ENCODE peak calls at places on chromosomes 5 and 9, in six cellular contexts. H is A549, Y is Peyer's patch, J is SJSA1, R is adipocyte, P is right cardiac atrium. Z is an unnamed sample.

GRCh38 chr9:137064880-137065164 is 5.5 kb downstream of the SAPCD2 start:
- DNase-seq in H (no peak), Y (no peak), J (no peak), R (no peak), P (peak; percentile 63), Z (no peak)

GRCh38 chr5:142455856-142456255 is 131.0 kb upstream of the SPRY4 start:
- DNase-seq in H (no peak), Y (no peak), J (no peak), R (no peak), P (no peak), Z (no peak)

GRCh38 chr5:56415356-56415765 is 182.2 kb upstream of the ANKRD55 start:
- DNase-seq in H (peak; percentile 54), Y (peak; percentile 85), J (peak; percentile 59), R (peak; percentile 92), P (peak; percentile 66), Z (no peak)

GRCh38 chr9:115254781-115255180 is 136.8 kb upstream of the TNC start:
- DNase-seq in H (no peak), Y (no peak), J (no peak), R (no peak), P (no peak), Z (no peak)

GRCh38 chr9:108776920-108777650 is 78.7 kb downstream of the ACTL7B start:
- DNase-seq in H (no peak), Y (no peak), J (no peak), R (peak; percentile 40), P (no peak), Z (no peak)

GRCh38 chr9:132077881-132078280 is 1.8 kb downstream of the MED27 start:
- DNase-seq in H (no peak), Y (no peak), J (no peak), R (no peak), P (no peak), Z (no peak)

GRCh38 chr9:19286634-19287188 is 56.2 kb downstream of the DENND4C start:
- DNase-seq in H (peak; percentile 18), Y (no peak), J (no peak), R (no peak), P (no peak), Z (no peak)

GRCh38 chr5:169218862-169219261 is 82.1 kb downstream of the SLIT3 start:
- DNase-seq in H (peak; percentile 37), Y (no peak), J (peak; percentile 60), R (peak; percentile 61), P (no peak), Z (no peak)

GRCh38 chr5:130333089-130333488 is 428.8 kb downstream of the CHSY3 start:
- DNase-seq in H (peak; percentile 21), Y (no peak), J (no peak), R (peak; percentile 68), P (no peak), Z (no peak)

GRCh38 chr5:127820910-127821553 is 117.8 kb downstream of the CCDC192 start:
- DNase-seq in H (peak; percentile 82), Y (no peak), J (no peak), R (no peak), P (no peak), Z (no peak)

GRCh38 chr9:112743216-112743835 is 7.2 kb upstream of the SNX30 start:
- DNase-seq in H (no peak), Y (peak; percentile 61), J (no peak), R (no peak), P (no peak), Z (no peak)

GRCh38 chr5:9780501-9780900 is 150.3 kb upstream of the TAS2R1 start:
- DNase-seq in H (no peak), Y (no peak), J (no peak), R (no peak), P (no peak), Z (no peak)

GRCh38 chr9:83934569-83935275 is 13.5 kb upstream of the KIF27 start:
- DNase-seq in H (peak; percentile 26), Y (no peak), J (no peak), R (peak; percentile 45), P (no peak), Z (peak; percentile 71)

GRCh38 chr9:14813336-14814020 is 90.9 kb upstream of the CER1 start:
- DNase-seq in H (no peak), Y (no peak), J (peak; percentile 46), R (peak; percentile 47), P (no peak), Z (peak; percentile 49)

GRCh38 chr5:139694556-139695182 is 46.5 kb downstream of the CXXC5 start:
- DNase-seq in H (no peak), Y (no peak), J (no peak), R (peak; percentile 50), P (no peak), Z (no peak)

GRCh38 chr5:54329731-54330709 is 19.6 kb upstream of the ARL15 start:
- DNase-seq in H (peak; percentile 44), Y (no peak), J (peak; percentile 48), R (peak; percentile 89), P (no peak), Z (no peak)

GRCh38 chr5:45093377-45093776 is 284.6 kb downstream of the MRPS30 start:
- DNase-seq in H (no peak), Y (no peak), J (no peak), R (no peak), P (no peak), Z (no peak)

GRCh38 chr5:142853682-142854081 is 83.5 kb downstream of the ARHGAP26 start:
- DNase-seq in H (no peak), Y (no peak), J (no peak), R (no peak), P (no peak), Z (no peak)

GRCh38 chr5:50595199-50595598 is 71.2 kb upstream of the PARP8 start:
- DNase-seq in H (peak; percentile 6), Y (no peak), J (peak; percentile 38), R (peak; percentile 1), P (no peak), Z (no peak)

GRCh38 chr5:158905281-158905680 is 194.4 kb downstream of the EBF1 start:
- DNase-seq in H (no peak), Y (no peak), J (no peak), R (no peak), P (no peak), Z (no peak)

DNA sequence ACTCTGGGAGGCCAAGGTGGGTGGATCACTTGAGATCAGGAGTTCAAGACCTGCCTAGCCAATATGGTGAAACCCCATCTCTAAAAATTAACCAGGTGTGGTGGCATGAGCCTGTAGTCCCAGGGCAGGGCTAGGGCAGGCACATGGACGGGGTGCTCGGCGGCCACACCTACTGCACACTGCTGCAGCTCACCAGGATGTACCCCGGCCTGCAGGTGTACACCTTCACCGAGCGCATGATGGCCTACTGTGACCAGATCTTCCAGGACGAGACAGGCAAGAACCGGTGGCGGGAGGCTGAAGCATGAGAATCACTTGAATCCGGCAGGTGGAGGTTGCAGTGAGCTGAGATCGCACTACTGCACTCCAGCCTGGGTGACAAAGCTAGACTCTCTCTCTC is 3.2 kb downstream of the ST6GALNAC4 start:
- DNase-seq in H (no peak), Y (no peak), J (no peak), R (no peak), P (no peak), Z (no peak)
- H3K4me1 ChIP-seq in H (peaks cover 44% of the 10 kb centered on the region), Y (peaks cover 32% of the 10 kb centered on the region), J (peaks cover 31% of the 10 kb centered on the region), R (peaks cover 38% of the 10 kb centered on the region), P (peaks cover 12% of the 10 kb centered on the region), Z (peaks cover 14% of the 10 kb centered on the region)

DNA sequence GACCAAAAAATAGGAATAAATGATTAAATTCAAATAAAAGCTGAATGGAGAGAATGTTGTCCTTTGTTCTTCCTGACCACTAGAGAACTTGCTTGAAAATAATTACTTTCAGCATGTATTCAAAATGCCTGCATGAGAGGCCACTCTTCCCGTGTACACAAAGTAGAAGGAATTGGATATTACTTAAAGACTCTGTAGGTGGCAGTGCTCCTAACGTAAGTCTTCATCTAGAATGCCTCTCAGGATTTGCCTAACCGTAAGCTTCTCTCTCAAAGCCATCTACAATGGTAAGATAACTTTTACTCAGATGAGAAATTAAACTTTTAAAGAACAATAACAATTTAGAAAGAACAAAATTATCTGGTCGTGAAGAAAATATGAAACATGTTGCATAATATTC is 620.0 kb upstream of the CCNG1 start:
- DNase-seq in H (no peak), Y (no peak), J (no peak), R (no peak), P (no peak), Z (no peak)
- H3K9me3 ChIP-seq in H (no peaks in the 10 kb centered on the region), Y (no peaks in the 10 kb centered on the region), J (peaks cover 19% of the 10 kb centered on the region), R (peaks cover 2% of the 10 kb centered on the region), P (no peaks in the 10 kb centered on the region), Z (no peaks in the 10 kb centered on the region)

GRCh38 chr9:134236935-134237629 is 72.7 kb upstream of the RNU6ATAC start:
- DNase-seq in H (no peak), Y (no peak), J (no peak), R (no peak), P (peak; percentile 58), Z (no peak)

GRCh38 chr9:134239939-134240338 is 75.6 kb upstream of the RNU6ATAC start:
- DNase-seq in H (no peak), Y (no peak), J (no peak), R (no peak), P (no peak), Z (no peak)

GRCh38 chr9:134239130-134239888 is 74.9 kb upstream of the RNU6ATAC start:
- DNase-seq in H (no peak), Y (no peak), J (no peak), R (no peak), P (peak; percentile 58), Z (no peak)

GRCh38 chr9:134236001-134236421 is 71.6 kb upstream of the RNU6ATAC start:
- DNase-seq in H (no peak), Y (no peak), J (no peak), R (peak; percentile 23), P (peak; percentile 75), Z (no peak)

DNA sequence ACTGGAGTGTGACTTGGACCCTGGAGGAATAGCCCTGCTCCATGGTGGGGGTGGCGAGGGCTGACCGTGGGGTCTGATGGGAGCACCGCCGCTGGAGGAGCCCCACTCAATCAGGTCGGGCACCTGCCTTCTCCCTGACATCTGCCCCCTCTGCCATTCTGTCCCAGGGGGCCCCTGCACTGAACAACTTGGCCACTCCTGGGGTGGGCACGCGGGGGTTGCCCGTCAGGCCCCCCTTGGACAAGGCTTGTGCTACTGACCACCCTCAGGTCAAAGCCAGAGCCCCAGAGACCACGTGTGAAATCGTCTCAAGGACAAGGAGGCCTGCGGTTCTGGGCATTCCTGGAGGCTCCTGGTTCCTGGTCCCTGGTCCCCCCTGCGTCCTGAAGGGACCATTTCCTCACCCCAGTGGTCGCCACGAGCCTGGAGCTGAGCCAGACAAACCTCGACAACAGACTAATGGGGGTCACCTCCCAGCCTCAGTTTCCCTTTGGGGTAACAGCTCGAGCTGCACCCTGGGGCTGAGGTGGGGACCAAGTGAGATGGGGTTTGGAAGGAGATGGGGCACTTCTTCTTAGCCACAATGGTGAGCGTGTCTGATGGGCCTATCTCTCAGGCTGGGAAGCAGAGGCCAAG is 73.4 kb upstream of the RNU6ATAC start:
- DNase-seq in H (no peak), Y (no peak), J (no peak), R (no peak), P (peak; percentile 33), Z (no peak)
- H3K4me1 ChIP-seq in H (no peaks in the 10 kb centered on the region), Y (no peaks in the 10 kb centered on the region), J (no peaks in the 10 kb centered on the region), R (peaks cover 10% of the 10 kb centered on the region), P (peaks cover 3% of the 10 kb centered on the region), Z (no peaks in the 10 kb centered on the region)

GRCh38 chr9:93531374-93531773 is 45.0 kb upstream of the PHF2 start:
- DNase-seq in H (peak; percentile 36), Y (no peak), J (no peak), R (no peak), P (no peak), Z (no peak)

GRCh38 chr9:93536167-93536566 is 40.2 kb upstream of the PHF2 start:
- DNase-seq in H (no peak), Y (no peak), J (no peak), R (no peak), P (no peak), Z (no peak)

GRCh38 chr9:93536874-93537273 is 39.5 kb upstream of the PHF2 start:
- DNase-seq in H (peak; percentile 13), Y (no peak), J (no peak), R (no peak), P (no peak), Z (no peak)

GRCh38 chr9:93533863-93534262 is 42.5 kb upstream of the PHF2 start:
- DNase-seq in H (no peak), Y (no peak), J (no peak), R (no peak), P (no peak), Z (no peak)

GRCh38 chr9:93532121-93532520 is 44.3 kb upstream of the PHF2 start:
- DNase-seq in H (no peak), Y (no peak), J (no peak), R (no peak), P (no peak), Z (no peak)
- H3K9me3 ChIP-seq in H (no peaks in the 10 kb centered on the region), Y (no peaks in the 10 kb centered on the region), J (no peaks in the 10 kb centered on the region), R (no peaks in the 10 kb centered on the region), P (no peaks in the 10 kb centered on the region), Z (no peaks in the 10 kb centered on the region)